ENCODE peak calls at places on chromosomes 11 and 22, in seven cellular contexts. S, Y, O, W, G, N and H are unnamed samples.

GRCh38 chr11:47052576-47052975 is 116.0 kb downstream of the CSTPP1 start:
- DNase-seq in S (no peak), Y (no peak), O (no peak), W (no peak), G (no peak), N (no peak), H (no peak)

GRCh38 chr11:130599073-130599654 is 150.7 kb downstream of the ADAMTS15 start:
- DNase-seq in S (no peak), Y (peak), O (no peak), W (peak), G (peak), N (no peak), H (no peak)

GRCh38 chr11:113289341-113290187 is 24.8 kb upstream of the TTC12 start:
- DNase-seq in S (peak), Y (peak), O (peak), W (peak), G (peak), N (peak), H (peak)

GRCh38 chr22:41664490-41664889 is 24.2 kb downstream of the SNU13 start:
- DNase-seq in S (no peak), Y (no peak), O (no peak), W (no peak), G (no peak), N (no peak), H (no peak)

GRCh38 chr11:87281496-87281895 is 243.8 kb downstream of the TMEM135 start:
- DNase-seq in S (no peak), Y (no peak), O (no peak), W (no peak), G (no peak), N (no peak), H (peak)

GRCh38 chr22:31605851-31606585 is 56.0 kb downstream of the PISD start:
- DNase-seq in S (no peak), Y (no peak), O (no peak), W (no peak), G (no peak), N (no peak), H (no peak)

GRCh38 chr11:62337682-62338181 is 484 bp downstream of the ASRGL1 start:
- DNase-seq in S (peak), Y (peak), O (peak), W (peak), G (peak), N (peak), H (peak)

GRCh38 chr22:29795663-29796062 is 28.5 kb downstream of the UQCR10 start:
- DNase-seq in S (no peak), Y (no peak), O (no peak), W (no peak), G (no peak), N (no peak), H (no peak)

GRCh38 chr11:67428052-67429001 is at the start of gene RPS6KB2:
- DNase-seq in S (peak), Y (peak), O (peak), W (peak), G (peak), N (peak), H (peak)

GRCh38 chr11:122804161-122804560 is 34.1 kb upstream of the CRTAM start:
- DNase-seq in S (no peak), Y (no peak), O (no peak), W (no peak), G (no peak), N (no peak), H (peak)

GRCh38 chr11:126277780-126278179 is 5.1 kb upstream of the TIRAP start:
- DNase-seq in S (no peak), Y (no peak), O (no peak), W (no peak), G (no peak), N (no peak), H (no peak)

GRCh38 chr11:28072321-28072720 is 35.6 kb downstream of the KIF18A start:
- DNase-seq in S (no peak), Y (no peak), O (no peak), W (no peak), G (no peak), N (no peak), H (no peak)

GRCh38 chr11:223921-224320 is 12.2 kb downstream of the SIRT3 start:
- DNase-seq in S (no peak), Y (peak), O (no peak), W (no peak), G (peak), N (no peak), H (no peak)

GRCh38 chr11:67022961-67023956 is at the start of gene SYT12:
- DNase-seq in S (no peak), Y (peak), O (no peak), W (no peak), G (no peak), N (peak), H (peak)

GRCh38 chr11:102410382-102410784 is 42.2 kb downstream of the TMEM123 start:
- DNase-seq in S (no peak), Y (no peak), O (no peak), W (no peak), G (no peak), N (no peak), H (peak)

GRCh38 chr11:3947084-3947483 is 91.6 kb downstream of the STIM1 start:
- DNase-seq in S (no peak), Y (no peak), O (peak), W (peak), G (no peak), N (no peak), H (peak)

GRCh38 chr11:3949132-3949531 is 93.7 kb downstream of the STIM1 start:
- DNase-seq in S (no peak), Y (no peak), O (no peak), W (no peak), G (no peak), N (no peak), H (no peak)

GRCh38 chr11:3944198-3944597 is 88.7 kb downstream of the STIM1 start:
- DNase-seq in S (no peak), Y (no peak), O (no peak), W (peak), G (peak), N (no peak), H (peak)

GRCh38 chr11:3942956-3943497 is 87.6 kb downstream of the STIM1 start:
- DNase-seq in S (no peak), Y (no peak), O (no peak), W (no peak), G (no peak), N (no peak), H (no peak)

GRCh38 chr11:3946445-3947017 is 91.1 kb downstream of the STIM1 start:
- DNase-seq in S (no peak), Y (no peak), O (no peak), W (no peak), G (no peak), N (no peak), H (no peak)
- H3K4me3 ChIP-seq in S (no peak), Y (no peak), O (no peak), W (no peak), G (no peak), N (no peak), H (no peak)

DNA sequence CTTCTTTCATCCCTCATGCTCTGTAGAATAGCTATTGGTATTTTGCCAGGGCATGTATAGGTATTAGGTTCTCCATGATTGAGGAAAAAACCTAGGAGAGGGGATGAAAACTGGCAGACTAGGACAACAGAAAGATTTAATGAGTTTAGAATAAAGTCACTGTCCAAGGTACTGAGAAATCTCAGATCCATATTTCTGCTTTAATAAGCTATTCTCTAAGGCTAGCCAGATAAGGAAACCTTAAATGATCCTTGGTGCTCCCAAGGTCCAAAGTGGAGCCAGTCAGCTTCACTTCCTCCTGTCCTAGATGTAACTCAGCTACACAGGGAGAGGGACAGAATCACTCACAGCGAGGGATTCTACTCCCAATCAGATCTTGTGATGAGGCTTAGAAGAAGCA is 13.7 kb upstream of the CSNK2A3 start:
- DNase-seq in S (no peak), Y (no peak), O (no peak), W (no peak), G (no peak), N (no peak), H (peak)
- H3K4me3 ChIP-seq in S (no peak), Y (no peak), O (no peak), W (no peak), G (no peak), N (no peak), H (no peak)

GRCh38 chr11:44957051-44957515 is 6.4 kb upstream of the TP53I11 start:
- DNase-seq in S (peak), Y (peak), O (no peak), W (no peak), G (no peak), N (no peak), H (no peak)
- H3K4me3 ChIP-seq in S (no peak), Y (no peak), O (no peak), W (no peak), G (no peak), N (no peak), H (no peak)

GRCh38 chr11:24502425-24502824 is 5.6 kb downstream of the LUZP2 start:
- DNase-seq in S (no peak), Y (no peak), O (no peak), W (no peak), G (no peak), N (no peak), H (no peak)

GRCh38 chr11:24496371-24496727 is 504 bp upstream of the LUZP2 start:
- DNase-seq in S (no peak), Y (no peak), O (no peak), W (no peak), G (no peak), N (no peak), H (no peak)

GRCh38 chr11:24496728-24497396 is at the start of gene LUZP2:
- DNase-seq in S (no peak), Y (peak), O (peak), W (peak), G (peak), N (peak), H (peak)
- H3K4me3 ChIP-seq in S (no peak), Y (peak), O (peak), W (peak), G (peak), N (peak), H (peak)

DNA sequence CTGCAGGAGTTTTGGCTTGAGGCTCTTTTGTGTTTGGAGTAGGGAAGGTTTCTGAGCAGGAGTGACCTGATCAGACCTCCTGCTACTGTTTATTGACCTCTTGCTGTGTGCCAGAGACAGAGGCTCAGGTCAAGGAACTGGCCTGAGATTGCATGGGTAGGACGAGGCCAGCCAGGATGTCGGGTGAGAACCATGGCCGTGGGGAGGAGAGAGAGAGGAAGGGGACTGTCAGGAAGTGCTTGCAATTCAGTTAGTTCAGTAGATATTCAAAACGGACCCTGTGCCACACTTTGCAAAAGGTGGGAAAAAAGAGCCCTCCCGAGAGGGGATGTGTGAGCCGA is 14.0 kb downstream of the TBC1D22A start:
- DNase-seq in S (no peak), Y (no peak), O (no peak), W (no peak), G (no peak), N (no peak), H (no peak)
- H3K4me3 ChIP-seq in S (no peak), Y (no peak), O (no peak), W (no peak), G (no peak), N (no peak), H (no peak)

GRCh38 chr22:17725465-17725800 is 48.8 kb downstream of the BID start:
- DNase-seq in S (no peak), Y (no peak), O (no peak), W (no peak), G (no peak), N (no peak), H (no peak)
- H3K4me3 ChIP-seq in S (no peak), Y (no peak), O (no peak), W (no peak), G (no peak), N (no peak), H (no peak)

GRCh38 chr11:65576867-65577755 is 1.3 kb downstream of the EHBP1L1 start:
- DNase-seq in S (peak), Y (no peak), O (peak), W (peak), G (peak), N (no peak), H (peak)
- H3K4me3 ChIP-seq in S (peak), Y (no peak), O (peak), W (peak), G (peak), N (no peak), H (peak)

GRCh38 chr22:46673677-46674236 is 53.6 kb downstream of the GRAMD4 start:
- DNase-seq in S (no peak), Y (no peak), O (no peak), W (no peak), G (no peak), N (no peak), H (no peak)
- H3K4me3 ChIP-seq in S (no peak), Y (no peak), O (no peak), W (no peak), G (peak), N (no peak), H (no peak)

GRCh38 chr11:19382131-19382611 is 141.4 kb upstream of the E2F8 start:
- DNase-seq in S (no peak), Y (no peak), O (no peak), W (no peak), G (no peak), N (peak), H (no peak)
- H3K4me3 ChIP-seq in S (no peak), Y (no peak), O (no peak), W (no peak), G (no peak), N (peak), H (no peak)

DNA sequence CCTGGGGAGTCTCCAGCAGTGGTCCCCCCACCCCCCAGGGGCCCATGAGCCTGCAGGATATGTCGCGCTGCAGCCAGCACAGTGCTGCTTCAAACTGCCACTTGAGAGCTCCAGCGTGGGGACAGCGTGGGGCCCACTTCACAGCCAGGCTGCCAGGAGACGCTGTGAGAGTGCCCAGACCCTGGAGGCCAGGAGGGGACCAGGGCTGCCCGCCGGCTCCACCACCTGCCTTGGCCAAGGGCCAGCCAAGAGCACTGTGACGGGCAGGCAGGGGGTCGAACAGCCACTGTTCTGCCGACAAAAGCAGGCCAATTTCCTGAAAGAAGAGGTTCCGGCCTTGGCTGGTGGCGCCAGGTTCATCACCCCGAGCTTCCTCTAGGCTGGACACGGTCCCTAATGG is 60.2 kb downstream of the FLRT1 start:
- DNase-seq in S (no peak), Y (no peak), O (no peak), W (no peak), G (no peak), N (no peak), H (no peak)
- H3K4me3 ChIP-seq in S (no peak), Y (no peak), O (no peak), W (no peak), G (no peak), N (no peak), H (no peak)